ENCODE peak calls at places on chromosome 20, in four cellular contexts. Z, I, J and T are unnamed samples.

GRCh38 chr20:20831794-20832193 is 119.3 kb upstream of the RALGAPA2 start:
- DNase-seq in Z (no peak), I (no peak), J (peak; percentile 3), T (no peak)

GRCh38 chr20:41362748-41363140 is 3.9 kb downstream of the EMILIN3 start:
- DNase-seq in J (no peak), I (no peak), Z (no peak), T (no peak)

GRCh38 chr20:21272679-21273078 is 30.5 kb upstream of the XRN2 start:
- DNase-seq in I (no peak), Z (no peak), J (no peak), T (no peak)

GRCh38 chr20:20926222-20926905 is 179.8 kb downstream of the LINC00237 start:
- DNase-seq in Z (no peak), J (no peak), I (peak; percentile 19), T (no peak)

GRCh38 chr20:45911486-45912343 is at the start of gene PLTP:
- DNase-seq in J (peak; percentile 48), Z (no peak), I (peak; percentile 83), T (no peak)

GRCh38 chr20:32206383-32207210 is 946 bp downstream of the PLAGL2 start:
- DNase-seq in I (no peak), J (peak; percentile 13), Z (no peak), T (no peak)

GRCh38 chr20:51735728-51736600 is 32.2 kb downstream of the ATP9A start:
- DNase-seq in Z (no peak), J (no peak), I (no peak), T (no peak)

GRCh38 chr20:58128635-58129625 is 99.5 kb downstream of the ANKRD60 start:
- DNase-seq in Z (no peak), I (no peak), J (no peak), T (no peak)

DNA sequence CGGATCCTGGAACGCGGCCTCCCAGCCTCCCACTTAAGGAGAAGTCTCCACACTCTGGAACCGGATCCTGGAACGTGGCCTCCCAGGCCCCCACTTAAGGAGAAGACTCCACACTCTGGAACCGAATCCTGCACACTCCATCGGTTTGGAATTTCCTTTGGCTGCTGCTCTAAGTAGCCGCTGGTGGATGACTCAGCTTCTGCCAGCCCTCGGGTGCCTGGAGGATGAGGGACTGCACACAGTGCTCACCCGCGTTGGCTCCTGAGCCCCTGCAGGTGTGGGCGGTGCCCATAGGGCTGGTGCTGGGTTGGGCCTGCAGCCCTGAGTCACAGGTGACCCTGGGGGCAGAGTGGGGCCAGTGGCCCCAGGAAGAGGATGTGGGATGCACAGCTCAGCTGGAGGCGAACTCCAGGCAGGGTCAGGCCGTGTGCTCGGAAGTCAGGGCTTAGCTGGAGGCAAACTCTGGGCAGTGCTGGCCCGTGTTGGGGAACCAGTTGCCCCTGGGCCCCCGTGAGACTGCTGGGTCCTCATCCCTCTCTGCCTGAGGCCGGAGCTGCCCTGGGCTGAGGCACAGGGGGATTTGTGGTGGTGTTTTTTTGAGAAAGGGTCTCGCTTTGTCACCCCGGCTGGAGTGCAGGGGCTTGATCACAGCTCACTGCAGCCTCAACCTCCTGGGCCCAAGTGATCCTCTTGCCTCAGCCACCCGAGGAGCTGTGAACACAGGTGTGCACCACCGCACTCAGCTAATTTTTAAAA is 13.9 kb upstream of the TNFRSF6B start:
- DNase-seq in J (no peak), I (no peak), Z (no peak), T (peak; percentile 87)
- TF ChIP-seq JUNB in J (no peak), I (no peak), Z (no peak), T (peak; percentile 72)

GRCh38 chr20:48563191-48563884 is 264.5 kb downstream of the PREX1 start:
- DNase-seq in Z (no peak), J (peak; percentile 11), I (no peak), T (no peak)
- H3K4me3 ChIP-seq in Z (no peak overlapping the region), J (no peak overlapping the region), I (no peak overlapping the region), T (no peak overlapping the region)

DNA sequence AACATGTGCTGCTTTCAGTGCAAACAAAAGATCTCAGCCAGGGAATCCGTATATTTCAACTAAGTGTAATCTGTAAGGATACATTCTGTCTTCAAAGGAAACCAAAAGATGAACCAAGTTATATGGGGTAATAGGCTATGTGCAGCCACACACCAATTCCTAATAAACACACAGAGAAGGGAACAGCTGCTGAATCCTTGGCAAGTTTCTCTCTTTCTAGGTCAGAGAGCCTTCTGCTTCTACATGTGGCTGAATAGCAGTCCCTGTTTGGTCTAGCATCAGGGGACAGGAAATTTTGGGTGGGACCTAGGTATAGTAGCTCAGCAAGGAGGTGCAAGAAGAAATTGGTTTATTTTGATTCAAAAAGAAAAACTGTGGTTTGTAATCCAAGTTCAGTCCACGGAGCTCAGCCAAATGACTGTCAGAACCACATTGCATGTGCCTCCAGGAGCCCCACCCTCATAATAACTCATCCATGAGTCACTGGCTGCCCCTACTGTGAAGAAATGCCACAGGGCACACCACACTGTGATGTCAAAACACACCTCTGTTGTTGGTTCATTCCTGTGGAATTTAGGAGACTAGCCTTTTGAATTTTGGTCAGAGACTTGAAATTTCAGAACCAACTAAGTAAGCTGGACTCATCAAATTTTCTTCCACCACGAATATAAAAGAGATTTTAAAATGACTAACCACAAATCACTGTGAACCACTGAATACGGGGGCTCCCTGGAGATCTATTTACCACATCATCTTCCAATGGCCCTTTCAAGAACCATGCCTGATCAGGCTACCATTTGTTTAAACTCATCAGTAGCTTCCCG is 21.1 kb downstream of the SPTLC3 start:
- DNase-seq in J (no peak), I (no peak), Z (no peak), T (peak; percentile 67)
- TF ChIP-seq JUNB in J (no peak), I (no peak), Z (no peak), T (peak; percentile 91)

GRCh38 chr20:50690562-50690978 is 772 bp downstream of the RIPOR3 start:
- DNase-seq in J (peak; percentile 53), I (peak; percentile 62), Z (no peak), T (no peak)

GRCh38 chr20:50690979-50691584 is at the start of gene RIPOR3:
- DNase-seq in Z (no peak), J (peak; percentile 97), I (peak; percentile 64), T (no peak)

GRCh38 chr20:50691585-50692552 is 527 bp upstream of the RIPOR3 start:
- DNase-seq in J (peak; percentile 44), I (peak; percentile 67), Z (no peak), T (no peak)

GRCh38 chr20:50688256-50688655 is 3.1 kb downstream of the RIPOR3 start:
- DNase-seq in J (no peak), I (no peak), Z (no peak), T (no peak)

DNA sequence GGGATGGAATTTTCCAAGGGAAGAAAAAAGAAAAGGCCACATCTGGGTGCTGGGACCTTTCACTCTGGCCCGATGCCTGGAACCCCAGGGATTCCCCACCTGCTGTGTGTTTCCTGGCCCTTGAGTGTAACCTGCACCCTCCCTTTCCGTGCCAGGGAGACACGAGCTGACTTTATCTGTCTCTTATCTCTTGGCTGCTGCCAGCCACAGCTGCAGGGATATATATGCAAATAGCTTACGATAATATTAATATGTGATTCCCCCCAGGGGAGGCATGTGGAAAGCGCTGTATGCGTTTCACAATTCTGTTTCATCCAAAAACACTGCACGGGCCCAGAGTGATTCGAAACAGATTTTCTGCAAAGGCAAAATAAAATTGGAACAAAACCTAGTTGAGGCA is 1.5 kb downstream of the RIPOR3 start:
- DNase-seq in I (no peak), J (no peak), Z (no peak), T (no peak)
- H3K4me3 ChIP-seq in I (peak overlapping the region; percentile 75), J (peak overlapping the region; percentile 52), Z (no peak overlapping the region), T (no peak overlapping the region)

GRCh38 chr20:56460459-56460858 is 8.0 kb upstream of the RTF2 start:
- DNase-seq in J (no peak), I (no peak), Z (no peak), T (no peak)
- TF ChIP-seq JUNB in J (no peak), I (no peak), Z (no peak), T (no peak)

GRCh38 chr20:24479595-24479994 is 10.2 kb downstream of the SYNDIG1 start:
- DNase-seq in J (no peak), I (peak; percentile 31), Z (no peak), T (no peak)
- H3K4me3 ChIP-seq in J (no peak overlapping the region), I (no peak overlapping the region), Z (no peak overlapping the region), T (no peak overlapping the region)

GRCh38 chr20:36299459-36299858 is 6.7 kb upstream of the DLGAP4 start:
- DNase-seq in Z (no peak), J (no peak), I (no peak), T (no peak)

GRCh38 chr20:36301359-36302119 is 4.6 kb upstream of the DLGAP4 start:
- DNase-seq in I (no peak), J (no peak), Z (no peak), T (no peak)

GRCh38 chr20:36298061-36298460 is 8.1 kb upstream of the DLGAP4 start:
- DNase-seq in I (no peak), Z (no peak), J (no peak), T (no peak)

GRCh38 chr20:36297656-36298055 is 8.5 kb upstream of the DLGAP4 start:
- DNase-seq in I (no peak), Z (no peak), J (no peak), T (no peak)

GRCh38 chr20:36298795-36299339 is 7.3 kb upstream of the DLGAP4 start:
- DNase-seq in I (no peak), Z (no peak), J (no peak), T (no peak)
- TF ChIP-seq JUNB in I (no peak), Z (no peak), J (no peak), T (no peak)

GRCh38 chr20:1802385-1803215 is 92.6 kb upstream of the SIRPA start:
- DNase-seq in Z (no peak), J (peak; percentile 8), I (peak; percentile 86), T (peak; percentile 78)
- H3K4me3 ChIP-seq in Z (peak overlapping the region; percentile 62), J (no peak overlapping the region), I (peak overlapping the region; percentile 63), T (peak overlapping the region; percentile 28)

GRCh38 chr20:59151391-59151790 is 12.2 kb upstream of the ZNF831 start:
- DNase-seq in I (no peak), J (no peak), Z (no peak), T (no peak)

GRCh38 chr20:59151820-59152219 is 11.8 kb upstream of the ZNF831 start:
- DNase-seq in Z (no peak), J (no peak), I (no peak), T (no peak)

GRCh38 chr20:59149678-59150504 is 13.7 kb upstream of the ZNF831 start:
- DNase-seq in J (no peak), I (no peak), Z (no peak), T (no peak)

GRCh38 chr20:59152559-59153354 is 10.9 kb upstream of the ZNF831 start:
- DNase-seq in J (no peak), Z (no peak), I (no peak), T (no peak)

GRCh38 chr20:59150821-59151251 is 12.8 kb upstream of the ZNF831 start:
- DNase-seq in J (no peak), I (no peak), Z (no peak), T (no peak)
- TF ChIP-seq JUNB in J (no peak), I (no peak), Z (no peak), T (no peak)

GRCh38 chr20:56630506-56631317 is 1.6 kb downstream of the TFAP2C start:
- DNase-seq in I (peak; percentile 69), J (no peak), Z (no peak), T (no peak)

GRCh38 chr20:56631318-56631989 is 2.3 kb downstream of the TFAP2C start:
- DNase-seq in I (peak; percentile 46), Z (no peak), J (no peak), T (no peak)

GRCh38 chr20:56630086-56630493 is 984 bp downstream of the TFAP2C start:
- DNase-seq in J (peak; percentile 7), I (peak; percentile 91), Z (no peak), T (peak; percentile 88)

GRCh38 chr20:56634307-56634706 is 5.2 kb downstream of the TFAP2C start:
- DNase-seq in Z (no peak), I (no peak), J (no peak), T (no peak)

DNA sequence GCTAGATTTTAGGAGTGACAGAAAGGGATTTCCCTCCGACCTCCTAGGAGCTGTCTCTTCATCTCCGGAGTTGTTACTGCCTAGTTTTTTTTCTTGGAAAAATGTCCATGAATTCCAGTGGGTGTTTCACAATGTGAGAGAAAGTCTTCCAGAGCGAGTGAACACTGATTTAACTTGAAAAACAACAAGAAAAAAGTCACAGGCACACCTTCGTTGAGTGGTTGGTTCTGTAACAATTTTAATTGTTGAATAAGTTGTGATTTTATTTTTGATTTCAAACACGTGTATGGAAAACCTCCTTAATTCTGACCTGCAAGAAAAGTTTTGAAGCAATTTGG is 2.9 kb downstream of the TFAP2C start:
- DNase-seq in I (no peak), J (no peak), Z (no peak), T (no peak)
- H3K4me3 ChIP-seq in I (peak overlapping the region; percentile 95), J (no peak overlapping the region), Z (no peak overlapping the region), T (peak overlapping the region; percentile 86)